ENCODE peak calls at places on chromosomes 3 and 15, in ten cellular contexts. One of them, this sample, is unnamed.

GRCh38 chr3:159840900-159841299 is 147.7 kb upstream of the IL12A start:
- DNase-seq in breast epithelium: peak; percentile 33
- DNase-seq in transverse colon: no peak
- DNase-seq in spleen: no peak
- DNase-seq in GM23338: no peak
- DNase-seq in prostate gland: peak; percentile 33
- DNase-seq in HCT116: no peak
- DNase-seq in suprapubic skin: no peak
- DNase-seq in sigmoid colon: no peak
- DNase-seq in Panc1: no peak
- DNase-seq in this sample: no peak

GRCh38 chr3:10242182-10243065 is 5.8 kb upstream of the TATDN2 start:
- DNase-seq in breast epithelium: no peak
- DNase-seq in transverse colon: peak; percentile 54
- DNase-seq in spleen: no peak
- DNase-seq in GM23338: no peak
- DNase-seq in prostate gland: no peak
- DNase-seq in HCT116: no peak
- DNase-seq in suprapubic skin: no peak
- DNase-seq in sigmoid colon: peak; percentile 60
- DNase-seq in Panc1: no peak
- DNase-seq in this sample: no peak

GRCh38 chr15:41841131-41841530 is 2.5 kb downstream of the PLA2G4B start:
- DNase-seq in breast epithelium: no peak
- DNase-seq in transverse colon: no peak
- DNase-seq in spleen: no peak
- DNase-seq in GM23338: no peak
- DNase-seq in prostate gland: no peak
- DNase-seq in HCT116: no peak
- DNase-seq in suprapubic skin: no peak
- DNase-seq in sigmoid colon: no peak
- DNase-seq in Panc1: no peak
- DNase-seq in this sample: no peak

GRCh38 chr15:47293763-47294162 is 423.5 kb upstream of the SEMA6D start:
- DNase-seq in breast epithelium: peak; percentile 92
- DNase-seq in transverse colon: peak; percentile 29
- DNase-seq in spleen: no peak
- DNase-seq in GM23338: peak; percentile 14
- DNase-seq in prostate gland: peak; percentile 26
- DNase-seq in HCT116: no peak
- DNase-seq in suprapubic skin: peak; percentile 67
- DNase-seq in sigmoid colon: peak; percentile 90
- DNase-seq in Panc1: no peak
- DNase-seq in this sample: no peak

GRCh38 chr15:52236015-52236414 is 44.8 kb upstream of the GNB5 start:
- DNase-seq in breast epithelium: no peak
- DNase-seq in transverse colon: no peak
- DNase-seq in spleen: no peak
- DNase-seq in GM23338: no peak
- DNase-seq in prostate gland: no peak
- DNase-seq in HCT116: no peak
- DNase-seq in suprapubic skin: no peak
- DNase-seq in sigmoid colon: no peak
- DNase-seq in Panc1: no peak
- DNase-seq in this sample: no peak

GRCh38 chr3:177451277-177451880 is 254.1 kb upstream of the TBL1XR1 start:
- DNase-seq in breast epithelium: no peak
- DNase-seq in transverse colon: no peak
- DNase-seq in spleen: no peak
- DNase-seq in GM23338: no peak
- DNase-seq in prostate gland: no peak
- DNase-seq in HCT116: no peak
- DNase-seq in suprapubic skin: no peak
- DNase-seq in sigmoid colon: no peak
- DNase-seq in Panc1: no peak
- DNase-seq in this sample: no peak

GRCh38 chr3:62677926-62678325 is 197.3 kb downstream of the CADPS start:
- DNase-seq in breast epithelium: no peak
- DNase-seq in transverse colon: no peak
- DNase-seq in spleen: no peak
- DNase-seq in GM23338: peak; percentile 20
- DNase-seq in prostate gland: no peak
- DNase-seq in HCT116: no peak
- DNase-seq in suprapubic skin: no peak
- DNase-seq in sigmoid colon: no peak
- DNase-seq in Panc1: no peak
- DNase-seq in this sample: no peak

GRCh38 chr15:29925227-29926082 is 103.2 kb upstream of the TJP1 start:
- DNase-seq in breast epithelium: no peak
- DNase-seq in transverse colon: peak; percentile 63
- DNase-seq in spleen: no peak
- DNase-seq in GM23338: peak; percentile 93
- DNase-seq in prostate gland: peak; percentile 34
- DNase-seq in HCT116: peak; percentile 71
- DNase-seq in suprapubic skin: no peak
- DNase-seq in sigmoid colon: peak; percentile 74
- DNase-seq in Panc1: no peak
- DNase-seq in this sample: no peak

GRCh38 chr3:170050753-170051152 is 13.0 kb downstream of the GPR160 start:
- DNase-seq in breast epithelium: no peak
- DNase-seq in transverse colon: no peak
- DNase-seq in spleen: no peak
- DNase-seq in GM23338: no peak
- DNase-seq in prostate gland: no peak
- DNase-seq in HCT116: no peak
- DNase-seq in suprapubic skin: no peak
- DNase-seq in sigmoid colon: no peak
- DNase-seq in Panc1: no peak
- DNase-seq in this sample: no peak

GRCh38 chr3:170047133-170047404 is 9.3 kb downstream of the GPR160 start:
- DNase-seq in breast epithelium: no peak
- DNase-seq in transverse colon: no peak
- DNase-seq in spleen: no peak
- DNase-seq in GM23338: no peak
- DNase-seq in prostate gland: no peak
- DNase-seq in HCT116: no peak
- DNase-seq in suprapubic skin: no peak
- DNase-seq in sigmoid colon: no peak
- DNase-seq in Panc1: no peak
- DNase-seq in this sample: no peak

GRCh38 chr3:170046269-170047132 is 8.7 kb downstream of the GPR160 start:
- DNase-seq in breast epithelium: no peak
- DNase-seq in transverse colon: no peak
- DNase-seq in spleen: no peak
- DNase-seq in GM23338: no peak
- DNase-seq in prostate gland: peak; percentile 29
- DNase-seq in HCT116: no peak
- DNase-seq in suprapubic skin: no peak
- DNase-seq in sigmoid colon: no peak
- DNase-seq in Panc1: no peak
- DNase-seq in this sample: no peak

GRCh38 chr3:170052398-170052797 is 14.6 kb downstream of the GPR160 start:
- DNase-seq in breast epithelium: no peak
- DNase-seq in transverse colon: no peak
- DNase-seq in spleen: no peak
- DNase-seq in GM23338: no peak
- DNase-seq in prostate gland: no peak
- DNase-seq in HCT116: no peak
- DNase-seq in suprapubic skin: no peak
- DNase-seq in sigmoid colon: no peak
- DNase-seq in Panc1: no peak
- DNase-seq in this sample: no peak

DNA sequence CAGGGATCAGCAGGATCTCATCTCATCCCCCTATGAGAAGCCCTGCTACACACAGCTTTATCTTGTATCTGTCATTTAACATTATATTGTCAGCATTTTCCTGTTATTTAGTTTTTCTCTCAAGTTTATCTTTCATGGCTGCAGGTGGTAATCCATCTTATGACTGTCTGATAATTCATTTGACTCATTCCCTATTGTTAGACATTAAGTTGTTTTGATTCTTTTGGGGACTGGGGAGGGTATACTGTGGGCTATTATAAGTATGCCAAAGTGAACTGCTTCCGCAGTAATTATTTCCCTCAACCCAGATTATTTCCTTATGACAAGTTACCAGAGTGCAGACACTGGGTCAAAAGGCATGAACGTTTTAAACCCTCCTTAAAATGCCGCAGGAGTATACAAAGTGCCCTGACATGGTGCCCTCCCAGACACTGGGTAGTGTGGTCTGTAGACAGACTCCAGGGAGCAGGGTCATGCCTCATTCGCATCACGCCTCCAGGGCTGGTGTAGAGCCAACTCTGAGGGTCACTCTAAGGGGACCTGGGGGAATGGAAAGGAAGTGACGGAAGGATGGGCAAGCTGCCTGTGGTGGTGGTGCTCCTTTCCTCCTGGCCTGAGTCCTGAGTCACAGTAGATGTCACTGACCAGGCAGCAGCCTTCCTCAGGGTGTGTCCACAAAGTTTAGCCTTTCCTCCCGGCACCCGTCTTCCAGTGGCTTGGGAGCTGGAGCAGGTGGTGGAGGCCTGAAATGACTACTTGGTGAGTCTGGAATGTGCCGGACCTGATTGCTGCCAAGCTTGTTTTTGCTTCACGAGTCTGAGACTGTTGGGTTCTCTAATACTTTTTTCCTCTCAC is 11.6 kb downstream of the GPR160 start:
- DNase-seq in breast epithelium: peak; percentile 42
- DNase-seq in transverse colon: peak; percentile 69
- DNase-seq in spleen: peak; percentile 72
- DNase-seq in GM23338: no peak
- DNase-seq in prostate gland: peak; percentile 62
- DNase-seq in HCT116: no peak
- DNase-seq in suprapubic skin: no peak
- DNase-seq in sigmoid colon: no peak
- DNase-seq in Panc1: no peak
- DNase-seq in this sample: no peak
- TF ChIP-seq POLR2AphosphoS5 in breast epithelium: no peak
- TF ChIP-seq POLR2AphosphoS5 in transverse colon: peak; percentile 27
- TF ChIP-seq POLR2AphosphoS5 in spleen: peak; percentile 41
- TF ChIP-seq POLR2AphosphoS5 in GM23338: no peak
- TF ChIP-seq POLR2AphosphoS5 in prostate gland: peak; percentile 53
- TF ChIP-seq POLR2AphosphoS5 in HCT116: no peak
- TF ChIP-seq POLR2AphosphoS5 in suprapubic skin: no peak
- TF ChIP-seq POLR2AphosphoS5 in sigmoid colon: no peak
- TF ChIP-seq POLR2AphosphoS5 in Panc1: no peak
- TF ChIP-seq POLR2AphosphoS5 in this sample: no peak

GRCh38 chr3:64943861-64944260 is 256.1 kb upstream of the ADAMTS9 start:
- DNase-seq in breast epithelium: no peak
- DNase-seq in transverse colon: no peak
- DNase-seq in spleen: no peak
- DNase-seq in GM23338: no peak
- DNase-seq in prostate gland: no peak
- DNase-seq in HCT116: no peak
- DNase-seq in suprapubic skin: no peak
- DNase-seq in sigmoid colon: no peak
- DNase-seq in Panc1: no peak
- DNase-seq in this sample: no peak

GRCh38 chr3:64940949-64941348 is 253.1 kb upstream of the ADAMTS9 start:
- DNase-seq in breast epithelium: no peak
- DNase-seq in transverse colon: no peak
- DNase-seq in spleen: no peak
- DNase-seq in GM23338: no peak
- DNase-seq in prostate gland: no peak
- DNase-seq in HCT116: no peak
- DNase-seq in suprapubic skin: no peak
- DNase-seq in sigmoid colon: no peak
- DNase-seq in Panc1: no peak
- DNase-seq in this sample: no peak

GRCh38 chr3:64939309-64939708 is 251.5 kb upstream of the ADAMTS9 start:
- DNase-seq in breast epithelium: no peak
- DNase-seq in transverse colon: no peak
- DNase-seq in spleen: no peak
- DNase-seq in GM23338: no peak
- DNase-seq in prostate gland: no peak
- DNase-seq in HCT116: no peak
- DNase-seq in suprapubic skin: no peak
- DNase-seq in sigmoid colon: no peak
- DNase-seq in Panc1: no peak
- DNase-seq in this sample: no peak

GRCh38 chr3:64939747-64940450 is 252.1 kb upstream of the ADAMTS9 start:
- DNase-seq in breast epithelium: no peak
- DNase-seq in transverse colon: no peak
- DNase-seq in spleen: no peak
- DNase-seq in GM23338: no peak
- DNase-seq in prostate gland: peak; percentile 75
- DNase-seq in HCT116: no peak
- DNase-seq in suprapubic skin: no peak
- DNase-seq in sigmoid colon: no peak
- DNase-seq in Panc1: no peak
- DNase-seq in this sample: no peak

DNA sequence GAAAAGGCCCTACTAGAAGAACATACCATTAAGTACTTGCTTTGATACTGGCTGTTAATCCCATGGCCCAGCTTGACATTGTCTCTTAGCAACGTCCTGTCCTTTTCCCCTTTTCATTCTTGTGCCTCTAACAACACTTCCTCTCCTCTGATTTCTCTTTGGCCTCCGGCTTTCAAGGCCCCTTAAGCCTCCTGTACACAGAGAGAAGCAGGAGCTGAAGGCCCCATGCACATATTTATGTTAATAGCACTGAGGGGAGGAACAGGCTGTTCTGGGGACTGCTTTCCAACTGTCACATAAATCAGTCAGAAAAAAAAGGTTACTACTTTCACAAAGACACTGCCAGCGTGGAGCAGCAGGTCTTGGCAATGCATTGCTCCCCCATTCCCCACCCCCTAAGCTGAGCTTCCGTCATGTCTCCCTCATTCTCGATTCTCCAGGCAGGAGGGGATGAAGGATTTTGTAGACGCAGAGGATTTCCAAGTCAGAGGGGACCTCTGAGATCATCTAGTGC is 257.4 kb upstream of the ADAMTS9 start:
- DNase-seq in breast epithelium: no peak
- DNase-seq in transverse colon: no peak
- DNase-seq in spleen: no peak
- DNase-seq in GM23338: peak; percentile 72
- DNase-seq in prostate gland: peak; percentile 81
- DNase-seq in HCT116: no peak
- DNase-seq in suprapubic skin: no peak
- DNase-seq in sigmoid colon: no peak
- DNase-seq in Panc1: no peak
- DNase-seq in this sample: no peak
- TF ChIP-seq POLR2AphosphoS5 in breast epithelium: no peak
- TF ChIP-seq POLR2AphosphoS5 in transverse colon: peak; percentile 37
- TF ChIP-seq POLR2AphosphoS5 in spleen: no peak
- TF ChIP-seq POLR2AphosphoS5 in GM23338: no peak
- TF ChIP-seq POLR2AphosphoS5 in prostate gland: peak; percentile 97
- TF ChIP-seq POLR2AphosphoS5 in HCT116: no peak
- TF ChIP-seq POLR2AphosphoS5 in suprapubic skin: no peak
- TF ChIP-seq POLR2AphosphoS5 in sigmoid colon: peak; percentile 65
- TF ChIP-seq POLR2AphosphoS5 in Panc1: no peak
- TF ChIP-seq POLR2AphosphoS5 in this sample: peak; percentile 22

GRCh38 chr3:110391045-110391444 is 680.6 kb upstream of the NECTIN3 start:
- DNase-seq in breast epithelium: no peak
- DNase-seq in transverse colon: no peak
- DNase-seq in spleen: no peak
- DNase-seq in GM23338: peak; percentile 2
- DNase-seq in prostate gland: no peak
- DNase-seq in HCT116: no peak
- DNase-seq in suprapubic skin: no peak
- DNase-seq in sigmoid colon: no peak
- DNase-seq in Panc1: no peak
- DNase-seq in this sample: no peak
- TF ChIP-seq POLR2AphosphoS5 in breast epithelium: no peak
- TF ChIP-seq POLR2AphosphoS5 in transverse colon: no peak
- TF ChIP-seq POLR2AphosphoS5 in spleen: no peak
- TF ChIP-seq POLR2AphosphoS5 in GM23338: no peak
- TF ChIP-seq POLR2AphosphoS5 in prostate gland: no peak
- TF ChIP-seq POLR2AphosphoS5 in HCT116: no peak
- TF ChIP-seq POLR2AphosphoS5 in suprapubic skin: no peak
- TF ChIP-seq POLR2AphosphoS5 in sigmoid colon: no peak
- TF ChIP-seq POLR2AphosphoS5 in Panc1: no peak
- TF ChIP-seq POLR2AphosphoS5 in this sample: no peak

DNA sequence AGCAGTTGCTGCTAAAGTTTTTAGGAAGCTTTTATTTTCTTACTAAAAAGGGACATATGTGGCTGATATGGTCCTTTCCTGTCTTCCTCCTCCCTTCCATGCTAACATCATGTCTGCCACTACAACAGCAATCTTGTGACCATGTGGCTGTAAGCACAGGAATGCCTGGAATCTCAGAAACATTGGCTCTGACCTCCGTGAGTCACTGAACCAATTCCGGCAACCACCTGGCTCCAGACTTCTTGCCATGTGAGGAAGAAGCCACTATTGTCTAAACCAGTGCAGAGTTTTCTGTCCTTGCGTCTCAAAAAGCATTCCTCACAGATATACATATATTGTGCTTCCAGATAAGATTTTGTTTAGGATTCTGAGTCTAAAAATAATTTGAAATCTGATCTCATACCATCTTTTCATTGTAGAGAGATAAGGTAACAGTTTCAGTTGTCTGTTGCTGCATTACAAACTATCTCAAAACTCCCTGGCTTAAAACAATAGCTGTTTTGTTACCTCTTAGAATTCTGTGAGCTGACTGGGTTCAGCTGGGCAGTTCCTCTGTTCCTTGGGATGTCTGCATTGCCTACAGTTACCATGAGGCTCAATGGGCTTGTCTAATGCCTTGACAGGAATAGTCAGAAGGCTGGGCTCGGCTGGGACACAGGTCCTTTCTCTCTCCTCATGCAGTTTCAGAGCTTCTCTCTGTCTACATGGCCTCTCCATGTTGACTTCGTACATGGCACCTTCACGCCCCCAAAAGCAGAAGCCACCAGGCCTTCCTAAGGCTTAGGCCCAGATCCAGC is 77.3 kb upstream of the MAGI1 start:
- DNase-seq in breast epithelium: peak; percentile 88
- DNase-seq in transverse colon: no peak
- DNase-seq in spleen: no peak
- DNase-seq in GM23338: peak; percentile 83
- DNase-seq in prostate gland: peak; percentile 59
- DNase-seq in HCT116: peak; percentile 64
- DNase-seq in suprapubic skin: peak; percentile 69
- DNase-seq in sigmoid colon: peak; percentile 66
- DNase-seq in Panc1: no peak
- DNase-seq in this sample: no peak
- TF ChIP-seq POLR2AphosphoS5 in breast epithelium: peak; percentile 70
- TF ChIP-seq POLR2AphosphoS5 in transverse colon: no peak
- TF ChIP-seq POLR2AphosphoS5 in spleen: no peak
- TF ChIP-seq POLR2AphosphoS5 in GM23338: no peak
- TF ChIP-seq POLR2AphosphoS5 in prostate gland: peak; percentile 75
- TF ChIP-seq POLR2AphosphoS5 in HCT116: no peak
- TF ChIP-seq POLR2AphosphoS5 in suprapubic skin: no peak
- TF ChIP-seq POLR2AphosphoS5 in sigmoid colon: peak; percentile 37
- TF ChIP-seq POLR2AphosphoS5 in Panc1: no peak
- TF ChIP-seq POLR2AphosphoS5 in this sample: no peak